ENCODE peak calls at places on chromosomes 12 and 14, in nine cellular contexts. Z, Y, B, X, T, N, R, D and V are unnamed samples.
A peak's percentile ranks its signal among the peaks of the same experiment; 100 is the strongest.

GRCh38 chr14:22822619-22823551 is 6.8 kb upstream of the MRPL52 start:
- DNase-seq in Z (peak; percentile 65), Y (peak; percentile 37), B (no peak), X (peak; percentile 88), T (peak; percentile 87), N (no peak), R (peak; percentile 98), D (peak; percentile 60), V (peak; percentile 94)

GRCh38 chr12:109696485-109697269 is 16.9 kb upstream of the FAM222A start:
- DNase-seq in Z (no peak), Y (no peak), B (no peak), X (no peak), T (no peak), N (no peak), R (no peak), D (no peak), V (peak; percentile 9)

GRCh38 chr12:113788020-113788856 is 177.9 kb downstream of the RBM19 start:
- DNase-seq in Z (no peak), Y (no peak), B (no peak), X (no peak), T (peak; percentile 19), N (no peak), R (no peak), D (no peak), V (peak; percentile 67)

GRCh38 chr14:39324097-39324496 is 90.4 kb downstream of the MIA2 start:
- DNase-seq in Z (no peak), Y (no peak), B (no peak), X (no peak), T (no peak), N (no peak), R (no peak), D (no peak), V (no peak)

GRCh38 chr12:105587237-105587636 is 256.7 kb downstream of the C12orf75 start:
- DNase-seq in Z (no peak), Y (no peak), B (no peak), X (no peak), T (no peak), N (no peak), R (no peak), D (no peak), V (peak; percentile 9)

GRCh38 chr14:100710391-100711116 is 16.1 kb upstream of the DLK1 start:
- DNase-seq in Z (no peak), Y (no peak), B (no peak), X (no peak), T (no peak), N (no peak), R (no peak), D (no peak), V (no peak)

GRCh38 chr12:89469361-89469760 is 55.2 kb downstream of the GALNT4 start:
- DNase-seq in Z (peak; percentile 9), Y (no peak), B (no peak), X (no peak), T (peak; percentile 27), N (no peak), R (no peak), D (no peak), V (peak; percentile 61)

GRCh38 chr12:101599771-101600486 is 5.2 kb downstream of the MYBPC1 start:
- DNase-seq in Z (no peak), Y (no peak), B (no peak), X (no peak), T (no peak), N (no peak), R (no peak), D (no peak), V (no peak)

GRCh38 chr14:102028733-102029132 is 58.1 kb downstream of the HSP90AA1 start:
- DNase-seq in Z (no peak), Y (no peak), B (peak; percentile 9), X (no peak), T (peak; percentile 80), N (no peak), R (no peak), D (no peak), V (peak; percentile 85)

GRCh38 chr12:121626853-121627623 is 708 bp downstream of the ORAI1 start:
- DNase-seq in Z (peak; percentile 92), Y (peak; percentile 82), B (peak; percentile 23), X (peak; percentile 66), T (peak; percentile 58), N (peak; percentile 34), R (peak; percentile 92), D (peak; percentile 82), V (peak; percentile 57)

GRCh38 chr14:43135877-43136411 is 1371.1 kb downstream of the FSCB start:
- DNase-seq in Z (no peak), Y (no peak), B (no peak), X (no peak), T (no peak), N (no peak), R (no peak), D (no peak), V (no peak)